ENCODE peak calls at places on chromosomes 1 and 21, in four cellular contexts. One of them, this sample, is unnamed.

GRCh38 chr1:169941982-169942830 is 48.5 kb upstream of the SCYL3 start:
- DNase-seq in RCC 7860: no peak
- DNase-seq in stimulated activated CD4-positive, alpha-beta T cell treated with anti-CD3 and anti-CD28 coated beads, Interleukin-4, amount 100 ng/mL, for 4 hours: no peak
- DNase-seq in NCI-H1436: no peak
- DNase-seq in this sample: no peak

GRCh38 chr21:36499578-36500471 is 19.9 kb upstream of the CLDN14 start:
- DNase-seq in RCC 7860: no peak
- DNase-seq in stimulated activated CD4-positive, alpha-beta T cell treated with anti-CD3 and anti-CD28 coated beads, Interleukin-4, amount 100 ng/mL, for 4 hours: no peak
- DNase-seq in NCI-H1436: no peak
- DNase-seq in this sample: no peak

GRCh38 chr1:15848143-15848928 is 829 bp downstream of the SPEN start:
- DNase-seq in RCC 7860: no peak
- DNase-seq in stimulated activated CD4-positive, alpha-beta T cell treated with anti-CD3 and anti-CD28 coated beads, Interleukin-4, amount 100 ng/mL, for 4 hours: peak; percentile 34
- DNase-seq in NCI-H1436: no peak
- DNase-seq in this sample: peak; percentile 33

GRCh38 chr1:182062223-182062622 is 711 bp upstream of the ZNF648 start:
- DNase-seq in RCC 7860: no peak
- DNase-seq in stimulated activated CD4-positive, alpha-beta T cell treated with anti-CD3 and anti-CD28 coated beads, Interleukin-4, amount 100 ng/mL, for 4 hours: no peak
- DNase-seq in NCI-H1436: no peak
- DNase-seq in this sample: no peak

GRCh38 chr1:25217015-25217414 is 15.3 kb downstream of the SYF2 start:
- DNase-seq in RCC 7860: no peak
- DNase-seq in stimulated activated CD4-positive, alpha-beta T cell treated with anti-CD3 and anti-CD28 coated beads, Interleukin-4, amount 100 ng/mL, for 4 hours: no peak
- DNase-seq in NCI-H1436: no peak
- DNase-seq in this sample: no peak

GRCh38 chr1:243529512-243529911 is 273.7 kb downstream of the SDCCAG8 start:
- DNase-seq in RCC 7860: no peak
- DNase-seq in stimulated activated CD4-positive, alpha-beta T cell treated with anti-CD3 and anti-CD28 coated beads, Interleukin-4, amount 100 ng/mL, for 4 hours: no peak
- DNase-seq in NCI-H1436: no peak
- DNase-seq in this sample: no peak

GRCh38 chr1:21579788-21580187 is 70.6 kb downstream of the ALPL start:
- DNase-seq in RCC 7860: peak; percentile 86
- DNase-seq in stimulated activated CD4-positive, alpha-beta T cell treated with anti-CD3 and anti-CD28 coated beads, Interleukin-4, amount 100 ng/mL, for 4 hours: no peak
- DNase-seq in NCI-H1436: no peak
- DNase-seq in this sample: no peak

GRCh38 chr1:54498383-54499096 is 49.5 kb upstream of the ACOT11 start:
- DNase-seq in RCC 7860: no peak
- DNase-seq in stimulated activated CD4-positive, alpha-beta T cell treated with anti-CD3 and anti-CD28 coated beads, Interleukin-4, amount 100 ng/mL, for 4 hours: no peak
- DNase-seq in NCI-H1436: no peak
- DNase-seq in this sample: no peak

GRCh38 chr1:10909697-10910489 is 102.6 kb upstream of the TARDBP start:
- DNase-seq in RCC 7860: no peak
- DNase-seq in stimulated activated CD4-positive, alpha-beta T cell treated with anti-CD3 and anti-CD28 coated beads, Interleukin-4, amount 100 ng/mL, for 4 hours: peak; percentile 56
- DNase-seq in NCI-H1436: peak; percentile 50
- DNase-seq in this sample: peak; percentile 70

GRCh38 chr1:37433171-37433570 is 41.2 kb upstream of the ZC3H12A start:
- DNase-seq in RCC 7860: no peak
- DNase-seq in stimulated activated CD4-positive, alpha-beta T cell treated with anti-CD3 and anti-CD28 coated beads, Interleukin-4, amount 100 ng/mL, for 4 hours: no peak
- DNase-seq in NCI-H1436: no peak
- DNase-seq in this sample: no peak

GRCh38 chr1:193105821-193106177 is 585 bp upstream of the GLRX2 start:
- DNase-seq in RCC 7860: no peak
- DNase-seq in stimulated activated CD4-positive, alpha-beta T cell treated with anti-CD3 and anti-CD28 coated beads, Interleukin-4, amount 100 ng/mL, for 4 hours: no peak
- DNase-seq in NCI-H1436: no peak
- DNase-seq in this sample: no peak

GRCh38 chr1:90175490-90176157 is 180.7 kb downstream of the ZNF326 start:
- DNase-seq in RCC 7860: no peak
- DNase-seq in stimulated activated CD4-positive, alpha-beta T cell treated with anti-CD3 and anti-CD28 coated beads, Interleukin-4, amount 100 ng/mL, for 4 hours: no peak
- DNase-seq in NCI-H1436: no peak
- DNase-seq in this sample: no peak

GRCh38 chr1:152495066-152495675 is 15.4 kb upstream of the LCE5A start:
- DNase-seq in RCC 7860: peak; percentile 11
- DNase-seq in stimulated activated CD4-positive, alpha-beta T cell treated with anti-CD3 and anti-CD28 coated beads, Interleukin-4, amount 100 ng/mL, for 4 hours: no peak
- DNase-seq in NCI-H1436: no peak
- DNase-seq in this sample: no peak

GRCh38 chr21:34844033-34844923 is 175.5 kb downstream of the CLIC6 start:
- DNase-seq in RCC 7860: peak; percentile 23
- DNase-seq in stimulated activated CD4-positive, alpha-beta T cell treated with anti-CD3 and anti-CD28 coated beads, Interleukin-4, amount 100 ng/mL, for 4 hours: no peak
- DNase-seq in NCI-H1436: no peak
- DNase-seq in this sample: no peak

GRCh38 chr1:65953170-65953569 is 160.5 kb downstream of the PDE4B start:
- DNase-seq in RCC 7860: no peak
- DNase-seq in stimulated activated CD4-positive, alpha-beta T cell treated with anti-CD3 and anti-CD28 coated beads, Interleukin-4, amount 100 ng/mL, for 4 hours: no peak
- DNase-seq in NCI-H1436: no peak
- DNase-seq in this sample: no peak